ENCODE peak calls at places on chromosomes 6 and 20, in four cellular contexts. F is nephron progenitor cell, E is mesendoderm, U is cardiac muscle cell. L is an unnamed sample.
A peak's percentile ranks its signal among the peaks of the same experiment; 100 is the strongest.

GRCh38 chr6:8391934-8392333 is 43.4 kb downstream of the SLC35B3 start:
- DNase-seq in E (no peak), U (no peak), F (no peak), L (no peak)

GRCh38 chr6:166998256-166999144 is 697 bp upstream of the CEP43 start:
- DNase-seq in F (peak; percentile 57), U (no peak), E (peak; percentile 43), L (no peak)

GRCh38 chr6:18126116-18126515 is 3.6 kb upstream of the NHLRC1 start:
- DNase-seq in U (no peak), E (peak; percentile 6), F (no peak), L (no peak)

GRCh38 chr6:158323561-158323958 is 11.3 kb downstream of the TULP4 start:
- DNase-seq in F (no peak), E (no peak), U (no peak), L (no peak)

GRCh38 chr6:135880066-135880972 is 28.8 kb downstream of the PDE7B start:
- DNase-seq in F (no peak), U (no peak), E (no peak), L (no peak)

GRCh38 chr6:148577687-148578488 is 168.9 kb upstream of the UST start:
- DNase-seq in E (peak; percentile 95), U (peak; percentile 86), F (peak; percentile 71), L (peak; percentile 10)

GRCh38 chr6:161255518-161255917 is 18.3 kb downstream of the AGPAT4 start:
- DNase-seq in E (no peak), U (no peak), F (no peak), L (no peak)

GRCh38 chr6:110895907-110896608 is 21.5 kb downstream of the AMD1 start:
- DNase-seq in U (no peak), E (no peak), F (no peak), L (no peak)

GRCh38 chr20:56373942-56374341 is 15.2 kb downstream of the FAM210B start:
- DNase-seq in U (no peak), F (no peak), E (no peak), L (no peak)

GRCh38 chr6:143486752-143487151 is 24.8 kb downstream of the FUCA2 start:
- DNase-seq in U (no peak), F (no peak), E (no peak), L (no peak)

GRCh38 chr6:36120539-36120938 is 9.8 kb upstream of the MAPK13 start:
- DNase-seq in U (no peak), E (peak; percentile 78), F (no peak), L (no peak)

GRCh38 chr6:89669002-89669401 is 30.5 kb upstream of the LYRM2 start:
- DNase-seq in E (peak; percentile 23), U (no peak), F (no peak), L (no peak)

GRCh38 chr6:15498640-15499039 is 164.2 kb downstream of the DTNBP1 start:
- DNase-seq in F (no peak), U (no peak), E (no peak), L (no peak)

GRCh38 chr6:28866342-28867077 is 57.3 kb downstream of the TRIM27 start:
- DNase-seq in F (peak; percentile 72), U (peak; percentile 76), E (peak; percentile 80), L (peak; percentile 19)

GRCh38 chr6:38182426-38182825 is 362.9 kb downstream of the ZFAND3 start:
- DNase-seq in U (no peak), E (no peak), F (no peak), L (no peak)

GRCh38 chr20:4697189-4697873 is 24.4 kb upstream of the PRND start:
- DNase-seq in F (no peak), U (no peak), E (no peak), L (no peak)

GRCh38 chr20:47795214-47795667 is 10.0 kb upstream of the SULF2 start:
- DNase-seq in E (no peak), F (no peak), U (no peak), L (no peak)

GRCh38 chr6:53493635-53494025 is 51.3 kb downstream of the GCLC start:
- DNase-seq in U (no peak), E (no peak), F (no peak), L (no peak)

GRCh38 chr6:32294566-32294965 is 70.7 kb upstream of the NOTCH4 start:
- DNase-seq in U (no peak), E (no peak), F (no peak), L (no peak)

GRCh38 chr6:15763827-15764226 is 101.0 kb upstream of the DTNBP1 start:
- DNase-seq in E (no peak), F (no peak), U (peak; percentile 43), L (peak; percentile 32)

GRCh38 chr20:20755227-20755626 is 42.8 kb upstream of the RALGAPA2 start:
- DNase-seq in E (no peak), F (no peak), U (no peak), L (no peak)

GRCh38 chr20:63014710-63015109 is 7.9 kb upstream of the BHLHE23 start:
- DNase-seq in F (peak; percentile 75), E (peak; percentile 94), U (no peak), L (no peak)

GRCh38 chr6:117906454-117906904 is 585 bp upstream of the SLC35F1 start:
- DNase-seq in U (no peak), F (no peak), E (no peak), L (no peak)

GRCh38 chr6:44096615-44097014 is 30.6 kb downstream of the MRPL14 start:
- DNase-seq in F (peak; percentile 67), E (peak; percentile 60), U (peak; percentile 74), L (no peak)

GRCh38 chr6:134719850-134720249 is 230.1 kb downstream of the ALDH8A1 start:
- DNase-seq in U (no peak), F (no peak), E (no peak), L (no peak)

L was measured in GOT3.